ENCODE peak calls at places on chromosomes 3 and 15, in nine cellular contexts. One of them, this sample, is unnamed.

GRCh38 chr3:148790841-148791240 is 36.8 kb upstream of the CPB1 start:
- DNase-seq in Right ventricle myocardium superior: peak; percentile 48
- DNase-seq in activated CD4-positive, alpha-beta T cell treated with anti-CD3 and anti-CD28 coated beads, Interleukin-2, amount 50 U/mL, for 1 hour: no peak
- DNase-seq in HT1080: no peak
- DNase-seq in sciatic nerve: peak; percentile 67
- DNase-seq in effector CD4-positive, alpha-beta T cell: no peak
- DNase-seq in activated CD8-positive, alpha-beta T cell treated with anti-CD3 and anti-CD28 coated beads, Interleukin-2, amount 10 ng/mL, durations not matched to agents 7 days and 5 days: no peak
- DNase-seq in IMR-90: no peak
- DNase-seq in AG08396: no peak
- DNase-seq in this sample: no peak

GRCh38 chr3:39261726-39262125 is 18.1 kb downstream of the CX3CR1 start:
- DNase-seq in Right ventricle myocardium superior: no peak
- DNase-seq in activated CD4-positive, alpha-beta T cell treated with anti-CD3 and anti-CD28 coated beads, Interleukin-2, amount 50 U/mL, for 1 hour: no peak
- DNase-seq in HT1080: no peak
- DNase-seq in sciatic nerve: no peak
- DNase-seq in effector CD4-positive, alpha-beta T cell: no peak
- DNase-seq in activated CD8-positive, alpha-beta T cell treated with anti-CD3 and anti-CD28 coated beads, Interleukin-2, amount 10 ng/mL, durations not matched to agents 7 days and 5 days: peak; percentile 16
- DNase-seq in IMR-90: no peak
- DNase-seq in AG08396: no peak
- DNase-seq in this sample: no peak

GRCh38 chr3:57152150-57152549 is 13.0 kb downstream of the IL17RD start:
- DNase-seq in Right ventricle myocardium superior: peak; percentile 63
- DNase-seq in activated CD4-positive, alpha-beta T cell treated with anti-CD3 and anti-CD28 coated beads, Interleukin-2, amount 50 U/mL, for 1 hour: no peak
- DNase-seq in HT1080: no peak
- DNase-seq in sciatic nerve: no peak
- DNase-seq in effector CD4-positive, alpha-beta T cell: no peak
- DNase-seq in activated CD8-positive, alpha-beta T cell treated with anti-CD3 and anti-CD28 coated beads, Interleukin-2, amount 10 ng/mL, durations not matched to agents 7 days and 5 days: no peak
- DNase-seq in IMR-90: no peak
- DNase-seq in AG08396: no peak
- DNase-seq in this sample: no peak

GRCh38 chr15:44713006-44713966 is 2.0 kb downstream of the B2M start:
- DNase-seq in Right ventricle myocardium superior: no peak
- DNase-seq in activated CD4-positive, alpha-beta T cell treated with anti-CD3 and anti-CD28 coated beads, Interleukin-2, amount 50 U/mL, for 1 hour: no peak
- DNase-seq in HT1080: peak; percentile 53
- DNase-seq in sciatic nerve: no peak
- DNase-seq in effector CD4-positive, alpha-beta T cell: no peak
- DNase-seq in activated CD8-positive, alpha-beta T cell treated with anti-CD3 and anti-CD28 coated beads, Interleukin-2, amount 10 ng/mL, durations not matched to agents 7 days and 5 days: no peak
- DNase-seq in IMR-90: peak; percentile 43
- DNase-seq in AG08396: no peak
- DNase-seq in this sample: no peak

GRCh38 chr3:138409171-138409570 is 25.2 kb upstream of the ESYT3 start:
- DNase-seq in Right ventricle myocardium superior: no peak
- DNase-seq in activated CD4-positive, alpha-beta T cell treated with anti-CD3 and anti-CD28 coated beads, Interleukin-2, amount 50 U/mL, for 1 hour: no peak
- DNase-seq in HT1080: no peak
- DNase-seq in sciatic nerve: no peak
- DNase-seq in effector CD4-positive, alpha-beta T cell: no peak
- DNase-seq in activated CD8-positive, alpha-beta T cell treated with anti-CD3 and anti-CD28 coated beads, Interleukin-2, amount 10 ng/mL, durations not matched to agents 7 days and 5 days: no peak
- DNase-seq in IMR-90: peak; percentile 6
- DNase-seq in AG08396: no peak
- DNase-seq in this sample: no peak

GRCh38 chr3:16319307-16319706 is 54.3 kb downstream of the OXNAD1 start:
- DNase-seq in Right ventricle myocardium superior: no peak
- DNase-seq in activated CD4-positive, alpha-beta T cell treated with anti-CD3 and anti-CD28 coated beads, Interleukin-2, amount 50 U/mL, for 1 hour: peak; percentile 78
- DNase-seq in HT1080: peak; percentile 23
- DNase-seq in sciatic nerve: no peak
- DNase-seq in effector CD4-positive, alpha-beta T cell: peak; percentile 79
- DNase-seq in activated CD8-positive, alpha-beta T cell treated with anti-CD3 and anti-CD28 coated beads, Interleukin-2, amount 10 ng/mL, durations not matched to agents 7 days and 5 days: peak; percentile 91
- DNase-seq in IMR-90: no peak
- DNase-seq in AG08396: no peak
- DNase-seq in this sample: peak; percentile 75

GRCh38 chr3:194572131-194572789 is 61.0 kb downstream of the TMEM44 start:
- DNase-seq in Right ventricle myocardium superior: peak; percentile 76
- DNase-seq in activated CD4-positive, alpha-beta T cell treated with anti-CD3 and anti-CD28 coated beads, Interleukin-2, amount 50 U/mL, for 1 hour: no peak
- DNase-seq in HT1080: peak; percentile 78
- DNase-seq in sciatic nerve: peak; percentile 74
- DNase-seq in effector CD4-positive, alpha-beta T cell: no peak
- DNase-seq in activated CD8-positive, alpha-beta T cell treated with anti-CD3 and anti-CD28 coated beads, Interleukin-2, amount 10 ng/mL, durations not matched to agents 7 days and 5 days: no peak
- DNase-seq in IMR-90: peak; percentile 97
- DNase-seq in AG08396: peak; percentile 71
- DNase-seq in this sample: no peak

GRCh38 chr3:54858386-54858785 is 69.5 kb downstream of the LRTM1 start:
- DNase-seq in Right ventricle myocardium superior: no peak
- DNase-seq in activated CD4-positive, alpha-beta T cell treated with anti-CD3 and anti-CD28 coated beads, Interleukin-2, amount 50 U/mL, for 1 hour: no peak
- DNase-seq in HT1080: no peak
- DNase-seq in sciatic nerve: no peak
- DNase-seq in effector CD4-positive, alpha-beta T cell: no peak
- DNase-seq in activated CD8-positive, alpha-beta T cell treated with anti-CD3 and anti-CD28 coated beads, Interleukin-2, amount 10 ng/mL, durations not matched to agents 7 days and 5 days: no peak
- DNase-seq in IMR-90: no peak
- DNase-seq in AG08396: no peak
- DNase-seq in this sample: no peak

GRCh38 chr3:64003589-64003988 is 19.7 kb downstream of the PSMD6 start:
- DNase-seq in Right ventricle myocardium superior: no peak
- DNase-seq in activated CD4-positive, alpha-beta T cell treated with anti-CD3 and anti-CD28 coated beads, Interleukin-2, amount 50 U/mL, for 1 hour: no peak
- DNase-seq in HT1080: no peak
- DNase-seq in sciatic nerve: no peak
- DNase-seq in effector CD4-positive, alpha-beta T cell: no peak
- DNase-seq in activated CD8-positive, alpha-beta T cell treated with anti-CD3 and anti-CD28 coated beads, Interleukin-2, amount 10 ng/mL, durations not matched to agents 7 days and 5 days: no peak
- DNase-seq in IMR-90: no peak
- DNase-seq in AG08396: no peak
- DNase-seq in this sample: no peak

GRCh38 chr3:58048301-58048700 is 40.1 kb downstream of the FLNB start:
- DNase-seq in Right ventricle myocardium superior: no peak
- DNase-seq in activated CD4-positive, alpha-beta T cell treated with anti-CD3 and anti-CD28 coated beads, Interleukin-2, amount 50 U/mL, for 1 hour: no peak
- DNase-seq in HT1080: peak; percentile 54
- DNase-seq in sciatic nerve: no peak
- DNase-seq in effector CD4-positive, alpha-beta T cell: no peak
- DNase-seq in activated CD8-positive, alpha-beta T cell treated with anti-CD3 and anti-CD28 coated beads, Interleukin-2, amount 10 ng/mL, durations not matched to agents 7 days and 5 days: no peak
- DNase-seq in IMR-90: no peak
- DNase-seq in AG08396: no peak
- DNase-seq in this sample: no peak

GRCh38 chr3:114899186-114899931 is 247.7 kb downstream of the ZBTB20 start:
- DNase-seq in Right ventricle myocardium superior: no peak
- DNase-seq in activated CD4-positive, alpha-beta T cell treated with anti-CD3 and anti-CD28 coated beads, Interleukin-2, amount 50 U/mL, for 1 hour: no peak
- DNase-seq in HT1080: no peak
- DNase-seq in sciatic nerve: no peak
- DNase-seq in effector CD4-positive, alpha-beta T cell: no peak
- DNase-seq in activated CD8-positive, alpha-beta T cell treated with anti-CD3 and anti-CD28 coated beads, Interleukin-2, amount 10 ng/mL, durations not matched to agents 7 days and 5 days: no peak
- DNase-seq in IMR-90: no peak
- DNase-seq in AG08396: no peak
- DNase-seq in this sample: no peak

GRCh38 chr3:112561085-112561692 is 573 bp downstream of the ATG3 start:
- DNase-seq in Right ventricle myocardium superior: peak; percentile 75
- DNase-seq in activated CD4-positive, alpha-beta T cell treated with anti-CD3 and anti-CD28 coated beads, Interleukin-2, amount 50 U/mL, for 1 hour: peak; percentile 76
- DNase-seq in HT1080: peak; percentile 85
- DNase-seq in sciatic nerve: peak; percentile 76
- DNase-seq in effector CD4-positive, alpha-beta T cell: peak; percentile 74
- DNase-seq in activated CD8-positive, alpha-beta T cell treated with anti-CD3 and anti-CD28 coated beads, Interleukin-2, amount 10 ng/mL, durations not matched to agents 7 days and 5 days: peak; percentile 87
- DNase-seq in IMR-90: peak; percentile 87
- DNase-seq in AG08396: peak; percentile 76
- DNase-seq in this sample: peak; percentile 74

This sample was measured in CD8-positive, alpha-beta memory T cell.